ENCODE peak calls at places on chromosomes 7 and 10, in six cellular contexts. One of them, this sample, is unnamed.

GRCh38 chr10:67861750-67862460 is 22.6 kb upstream of the SIRT1 start:
- DNase-seq in sigmoid colon: no peak
- DNase-seq in progenitor cell of endocrine pancreas: no peak
- DNase-seq in transverse colon: no peak
- DNase-seq in cardiac fibroblast: no peak
- DNase-seq in mucosa of descending colon: no peak
- DNase-seq in this sample: no peak

GRCh38 chr10:113179966-113180365 is 229.9 kb downstream of the TCF7L2 start:
- DNase-seq in sigmoid colon: no peak
- DNase-seq in progenitor cell of endocrine pancreas: no peak
- DNase-seq in transverse colon: no peak
- DNase-seq in cardiac fibroblast: no peak
- DNase-seq in mucosa of descending colon: no peak
- DNase-seq in this sample: no peak

GRCh38 chr10:27890971-27891370 is 107.9 kb downstream of the ODAD2 start:
- DNase-seq in sigmoid colon: no peak
- DNase-seq in progenitor cell of endocrine pancreas: no peak
- DNase-seq in transverse colon: no peak
- DNase-seq in cardiac fibroblast: no peak
- DNase-seq in mucosa of descending colon: no peak
- DNase-seq in this sample: no peak

GRCh38 chr10:71766717-71767419 is 6.5 kb downstream of the VSIR start:
- DNase-seq in sigmoid colon: peak
- DNase-seq in progenitor cell of endocrine pancreas: no peak
- DNase-seq in transverse colon: peak
- DNase-seq in cardiac fibroblast: peak
- DNase-seq in mucosa of descending colon: peak
- DNase-seq in this sample: no peak

GRCh38 chr10:89351402-89352038 is 23.7 kb downstream of the IFIT3 start:
- DNase-seq in sigmoid colon: no peak
- DNase-seq in progenitor cell of endocrine pancreas: no peak
- DNase-seq in transverse colon: no peak
- DNase-seq in cardiac fibroblast: peak
- DNase-seq in mucosa of descending colon: no peak
- DNase-seq in this sample: no peak

GRCh38 chr10:28087675-28088351 is 88.9 kb upstream of the ODAD2 start:
- DNase-seq in sigmoid colon: no peak
- DNase-seq in progenitor cell of endocrine pancreas: no peak
- DNase-seq in transverse colon: no peak
- DNase-seq in cardiac fibroblast: peak
- DNase-seq in mucosa of descending colon: no peak
- DNase-seq in this sample: no peak

GRCh38 chr7:15305002-15305600 is 256.7 kb downstream of the AGMO start:
- DNase-seq in sigmoid colon: peak
- DNase-seq in progenitor cell of endocrine pancreas: peak
- DNase-seq in transverse colon: peak
- DNase-seq in cardiac fibroblast: peak
- DNase-seq in mucosa of descending colon: no peak
- DNase-seq in this sample: no peak

GRCh38 chr7:25221009-25221408 is 7.3 kb downstream of the NPVF start:
- DNase-seq in sigmoid colon: no peak
- DNase-seq in progenitor cell of endocrine pancreas: no peak
- DNase-seq in transverse colon: no peak
- DNase-seq in cardiac fibroblast: no peak
- DNase-seq in mucosa of descending colon: no peak
- DNase-seq in this sample: no peak

GRCh38 chr10:113180401-113181154 is 230.5 kb downstream of the TCF7L2 start:
- DNase-seq in sigmoid colon: no peak
- DNase-seq in progenitor cell of endocrine pancreas: no peak
- DNase-seq in transverse colon: no peak
- DNase-seq in cardiac fibroblast: peak
- DNase-seq in mucosa of descending colon: no peak
- DNase-seq in this sample: no peak

GRCh38 chr10:130739757-130740145 is 571.8 kb downstream of the TCERG1L start:
- DNase-seq in sigmoid colon: peak
- DNase-seq in progenitor cell of endocrine pancreas: no peak
- DNase-seq in transverse colon: no peak
- DNase-seq in cardiac fibroblast: no peak
- DNase-seq in mucosa of descending colon: no peak
- DNase-seq in this sample: peak

GRCh38 chr10:79185796-79186374 is 117.1 kb downstream of the ZMIZ1 start:
- DNase-seq in sigmoid colon: no peak
- DNase-seq in progenitor cell of endocrine pancreas: no peak
- DNase-seq in transverse colon: no peak
- DNase-seq in cardiac fibroblast: no peak
- DNase-seq in mucosa of descending colon: no peak
- DNase-seq in this sample: no peak

GRCh38 chr10:91642831-91643692 is 10.2 kb upstream of the PPP1R3C start:
- DNase-seq in sigmoid colon: no peak
- DNase-seq in progenitor cell of endocrine pancreas: no peak
- DNase-seq in transverse colon: no peak
- DNase-seq in cardiac fibroblast: no peak
- DNase-seq in mucosa of descending colon: no peak
- DNase-seq in this sample: no peak

GRCh38 chr7:94190599-94191061 is 186.5 kb upstream of the BET1 start:
- DNase-seq in sigmoid colon: no peak
- DNase-seq in progenitor cell of endocrine pancreas: no peak
- DNase-seq in transverse colon: no peak
- DNase-seq in cardiac fibroblast: peak
- DNase-seq in mucosa of descending colon: no peak
- DNase-seq in this sample: no peak

GRCh38 chr10:51832652-51833383 is 133.4 kb upstream of the CSTF2T start:
- DNase-seq in sigmoid colon: no peak
- DNase-seq in progenitor cell of endocrine pancreas: no peak
- DNase-seq in transverse colon: no peak
- DNase-seq in cardiac fibroblast: peak
- DNase-seq in mucosa of descending colon: no peak
- DNase-seq in this sample: no peak

GRCh38 chr10:87987206-87987605 is 123.8 kb downstream of the PTEN start:
- DNase-seq in sigmoid colon: no peak
- DNase-seq in progenitor cell of endocrine pancreas: no peak
- DNase-seq in transverse colon: no peak
- DNase-seq in cardiac fibroblast: no peak
- DNase-seq in mucosa of descending colon: no peak
- DNase-seq in this sample: no peak

GRCh38 chr7:99195867-99196266 is 12.0 kb downstream of the KPNA7 start:
- DNase-seq in sigmoid colon: no peak
- DNase-seq in progenitor cell of endocrine pancreas: no peak
- DNase-seq in transverse colon: no peak
- DNase-seq in cardiac fibroblast: no peak
- DNase-seq in mucosa of descending colon: no peak
- DNase-seq in this sample: no peak

GRCh38 chr7:91353923-91354322 is 89.7 kb downstream of the FZD1 start:
- DNase-seq in sigmoid colon: no peak
- DNase-seq in progenitor cell of endocrine pancreas: no peak
- DNase-seq in transverse colon: no peak
- DNase-seq in cardiac fibroblast: no peak
- DNase-seq in mucosa of descending colon: no peak
- DNase-seq in this sample: no peak

GRCh38 chr7:108600399-108600798 is 30.7 kb downstream of the DNAJB9 start:
- DNase-seq in sigmoid colon: no peak
- DNase-seq in progenitor cell of endocrine pancreas: no peak
- DNase-seq in transverse colon: no peak
- DNase-seq in cardiac fibroblast: no peak
- DNase-seq in mucosa of descending colon: no peak
- DNase-seq in this sample: no peak

GRCh38 chr7:135197343-135197742 is 14.0 kb downstream of the WDR91 start:
- DNase-seq in sigmoid colon: no peak
- DNase-seq in progenitor cell of endocrine pancreas: no peak
- DNase-seq in transverse colon: no peak
- DNase-seq in cardiac fibroblast: no peak
- DNase-seq in mucosa of descending colon: no peak
- DNase-seq in this sample: no peak

GRCh38 chr7:48847896-48848295 is 76.5 kb upstream of the CDC14C start:
- DNase-seq in sigmoid colon: no peak
- DNase-seq in progenitor cell of endocrine pancreas: no peak
- DNase-seq in transverse colon: no peak
- DNase-seq in cardiac fibroblast: no peak
- DNase-seq in mucosa of descending colon: no peak
- DNase-seq in this sample: no peak

GRCh38 chr7:15326044-15326644 is 235.7 kb downstream of the AGMO start:
- DNase-seq in sigmoid colon: no peak
- DNase-seq in progenitor cell of endocrine pancreas: no peak
- DNase-seq in transverse colon: no peak
- DNase-seq in cardiac fibroblast: peak
- DNase-seq in mucosa of descending colon: no peak
- DNase-seq in this sample: no peak

GRCh38 chr7:131011437-131011752 is 277.4 kb upstream of the KLF14 start:
- DNase-seq in sigmoid colon: no peak
- DNase-seq in progenitor cell of endocrine pancreas: no peak
- DNase-seq in transverse colon: no peak
- DNase-seq in cardiac fibroblast: no peak
- DNase-seq in mucosa of descending colon: peak
- DNase-seq in this sample: no peak

DNA sequence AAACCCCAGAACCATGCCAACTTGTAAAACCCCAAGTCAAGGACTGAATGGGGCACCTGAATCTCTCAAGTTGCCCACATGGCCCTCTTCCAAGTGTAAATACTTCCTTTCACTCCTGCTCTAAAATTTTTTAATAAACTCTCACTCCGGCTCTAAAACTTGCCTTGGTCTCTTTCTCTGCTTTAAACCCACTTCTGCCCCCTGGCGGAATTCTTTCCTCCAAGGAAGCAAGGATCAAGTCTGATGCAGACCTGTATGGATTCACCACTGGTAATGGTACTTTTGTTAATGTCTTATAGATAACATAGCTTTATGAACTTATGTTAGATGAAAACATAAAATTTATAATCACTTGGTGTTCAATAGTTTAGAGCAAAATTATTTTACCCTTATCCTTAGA is 33.8 kb downstream of the SLC16A9 start:
- DNase-seq in sigmoid colon: no peak
- DNase-seq in progenitor cell of endocrine pancreas: no peak
- DNase-seq in transverse colon: no peak
- DNase-seq in cardiac fibroblast: peak
- DNase-seq in mucosa of descending colon: no peak
- DNase-seq in this sample: no peak
- TF ChIP-seq CTCF in sigmoid colon: no peak
- TF ChIP-seq CTCF in progenitor cell of endocrine pancreas: peak
- TF ChIP-seq CTCF in transverse colon: no peak
- TF ChIP-seq CTCF in cardiac fibroblast: peak
- TF ChIP-seq CTCF in mucosa of descending colon: no peak
- TF ChIP-seq CTCF in this sample: peak

GRCh38 chr7:157339777-157340677 is 3.2 kb downstream of the DNAJB6 start:
- DNase-seq in sigmoid colon: peak
- DNase-seq in progenitor cell of endocrine pancreas: peak
- DNase-seq in transverse colon: peak
- DNase-seq in cardiac fibroblast: peak
- DNase-seq in mucosa of descending colon: no peak
- DNase-seq in this sample: no peak
- TF ChIP-seq CTCF in sigmoid colon: peak
- TF ChIP-seq CTCF in progenitor cell of endocrine pancreas: peak
- TF ChIP-seq CTCF in transverse colon: peak
- TF ChIP-seq CTCF in cardiac fibroblast: peak
- TF ChIP-seq CTCF in mucosa of descending colon: peak
- TF ChIP-seq CTCF in this sample: peak

GRCh38 chr10:74753295-74754211 is 72.8 kb upstream of the KAT6B start:
- DNase-seq in sigmoid colon: peak
- DNase-seq in progenitor cell of endocrine pancreas: no peak
- DNase-seq in transverse colon: peak
- DNase-seq in cardiac fibroblast: no peak
- DNase-seq in mucosa of descending colon: no peak
- DNase-seq in this sample: no peak

GRCh38 chr10:74748632-74749031 is 77.8 kb upstream of the KAT6B start:
- DNase-seq in sigmoid colon: no peak
- DNase-seq in progenitor cell of endocrine pancreas: no peak
- DNase-seq in transverse colon: no peak
- DNase-seq in cardiac fibroblast: no peak
- DNase-seq in mucosa of descending colon: no peak
- DNase-seq in this sample: no peak

GRCh38 chr10:74754397-74754796 is 72.0 kb upstream of the KAT6B start:
- DNase-seq in sigmoid colon: no peak
- DNase-seq in progenitor cell of endocrine pancreas: no peak
- DNase-seq in transverse colon: no peak
- DNase-seq in cardiac fibroblast: no peak
- DNase-seq in mucosa of descending colon: no peak
- DNase-seq in this sample: no peak

GRCh38 chr10:74752371-74752990 is 73.9 kb upstream of the KAT6B start:
- DNase-seq in sigmoid colon: no peak
- DNase-seq in progenitor cell of endocrine pancreas: no peak
- DNase-seq in transverse colon: no peak
- DNase-seq in cardiac fibroblast: no peak
- DNase-seq in mucosa of descending colon: no peak
- DNase-seq in this sample: no peak

GRCh38 chr10:74750848-74751274 is 75.5 kb upstream of the KAT6B start:
- DNase-seq in sigmoid colon: no peak
- DNase-seq in progenitor cell of endocrine pancreas: no peak
- DNase-seq in transverse colon: no peak
- DNase-seq in cardiac fibroblast: no peak
- DNase-seq in mucosa of descending colon: no peak
- DNase-seq in this sample: peak
- TF ChIP-seq CTCF in sigmoid colon: no peak
- TF ChIP-seq CTCF in progenitor cell of endocrine pancreas: no peak
- TF ChIP-seq CTCF in transverse colon: no peak
- TF ChIP-seq CTCF in cardiac fibroblast: no peak
- TF ChIP-seq CTCF in mucosa of descending colon: no peak
- TF ChIP-seq CTCF in this sample: no peak

GRCh38 chr10:121536271-121536918 is 61.8 kb downstream of the FGFR2 start:
- DNase-seq in sigmoid colon: no peak
- DNase-seq in progenitor cell of endocrine pancreas: no peak
- DNase-seq in transverse colon: no peak
- DNase-seq in cardiac fibroblast: no peak
- DNase-seq in mucosa of descending colon: no peak
- DNase-seq in this sample: no peak
- TF ChIP-seq CTCF in sigmoid colon: no peak
- TF ChIP-seq CTCF in progenitor cell of endocrine pancreas: no peak
- TF ChIP-seq CTCF in transverse colon: no peak
- TF ChIP-seq CTCF in cardiac fibroblast: no peak
- TF ChIP-seq CTCF in mucosa of descending colon: no peak
- TF ChIP-seq CTCF in this sample: no peak

This sample was measured in type B pancreatic cell.